ENCODE peak calls at places on chromosomes 3 and 15, in six cellular contexts. One of them, this sample, is unnamed.

GRCh38 chr3:177514341-177515193 is 317.3 kb upstream of the TBL1XR1 start:
- DNase-seq in upper lobe of right lung: no peak
- DNase-seq in chondrocyte: no peak
- DNase-seq in effector CD4-positive, alpha-beta T cell: no peak
- DNase-seq in NCI-H526: no peak
- DNase-seq in non-pigmented ciliary epithelial cell: no peak
- DNase-seq in this sample: no peak

GRCh38 chr3:42515391-42515916 is 13.0 kb downstream of the VIPR1 start:
- DNase-seq in upper lobe of right lung: no peak
- DNase-seq in chondrocyte: no peak
- DNase-seq in effector CD4-positive, alpha-beta T cell: no peak
- DNase-seq in NCI-H526: no peak
- DNase-seq in non-pigmented ciliary epithelial cell: no peak
- DNase-seq in this sample: no peak

GRCh38 chr15:77557178-77557960 is 75.3 kb downstream of the LINGO1 start:
- DNase-seq in upper lobe of right lung: no peak
- DNase-seq in chondrocyte: no peak
- DNase-seq in effector CD4-positive, alpha-beta T cell: no peak
- DNase-seq in NCI-H526: no peak
- DNase-seq in non-pigmented ciliary epithelial cell: no peak
- DNase-seq in this sample: peak

GRCh38 chr3:53016236-53016635 is 29.6 kb downstream of the SFMBT1 start:
- DNase-seq in upper lobe of right lung: no peak
- DNase-seq in chondrocyte: no peak
- DNase-seq in effector CD4-positive, alpha-beta T cell: no peak
- DNase-seq in NCI-H526: no peak
- DNase-seq in non-pigmented ciliary epithelial cell: no peak
- DNase-seq in this sample: no peak

GRCh38 chr3:107938128-107938527 is 152.7 kb downstream of the CD47 start:
- DNase-seq in upper lobe of right lung: no peak
- DNase-seq in chondrocyte: no peak
- DNase-seq in effector CD4-positive, alpha-beta T cell: no peak
- DNase-seq in NCI-H526: peak
- DNase-seq in non-pigmented ciliary epithelial cell: no peak
- DNase-seq in this sample: no peak

GRCh38 chr3:71195492-71195891 is 388.0 kb downstream of the FOXP1 start:
- DNase-seq in upper lobe of right lung: no peak
- DNase-seq in chondrocyte: no peak
- DNase-seq in effector CD4-positive, alpha-beta T cell: no peak
- DNase-seq in NCI-H526: peak
- DNase-seq in non-pigmented ciliary epithelial cell: peak
- DNase-seq in this sample: no peak

GRCh38 chr3:126685041-126685440 is 19.0 kb upstream of the CHCHD6 start:
- DNase-seq in upper lobe of right lung: no peak
- DNase-seq in chondrocyte: no peak
- DNase-seq in effector CD4-positive, alpha-beta T cell: no peak
- DNase-seq in NCI-H526: no peak
- DNase-seq in non-pigmented ciliary epithelial cell: no peak
- DNase-seq in this sample: no peak

GRCh38 chr3:15063656-15064286 is 1.3 kb downstream of the MRPS25 start:
- DNase-seq in upper lobe of right lung: no peak
- DNase-seq in chondrocyte: no peak
- DNase-seq in effector CD4-positive, alpha-beta T cell: no peak
- DNase-seq in NCI-H526: no peak
- DNase-seq in non-pigmented ciliary epithelial cell: no peak
- DNase-seq in this sample: no peak

GRCh38 chr15:68314563-68314962 is 37.0 kb downstream of the FEM1B start:
- DNase-seq in upper lobe of right lung: peak
- DNase-seq in chondrocyte: no peak
- DNase-seq in effector CD4-positive, alpha-beta T cell: no peak
- DNase-seq in NCI-H526: no peak
- DNase-seq in non-pigmented ciliary epithelial cell: no peak
- DNase-seq in this sample: no peak

GRCh38 chr15:73244333-73244732 is 124.4 kb downstream of the HCN4 start:
- DNase-seq in upper lobe of right lung: no peak
- DNase-seq in chondrocyte: no peak
- DNase-seq in effector CD4-positive, alpha-beta T cell: no peak
- DNase-seq in NCI-H526: peak
- DNase-seq in non-pigmented ciliary epithelial cell: no peak
- DNase-seq in this sample: no peak

GRCh38 chr3:8500208-8500961 is 1.2 kb upstream of the LMCD1 start:
- DNase-seq in upper lobe of right lung: no peak
- DNase-seq in chondrocyte: no peak
- DNase-seq in effector CD4-positive, alpha-beta T cell: no peak
- DNase-seq in NCI-H526: peak
- DNase-seq in non-pigmented ciliary epithelial cell: peak
- DNase-seq in this sample: no peak

GRCh38 chr15:29337156-29337959 is 67.7 kb upstream of the NSMCE3 start:
- DNase-seq in upper lobe of right lung: no peak
- DNase-seq in chondrocyte: no peak
- DNase-seq in effector CD4-positive, alpha-beta T cell: no peak
- DNase-seq in NCI-H526: no peak
- DNase-seq in non-pigmented ciliary epithelial cell: no peak
- DNase-seq in this sample: no peak

GRCh38 chr3:152331018-152331541 is 62.4 kb downstream of the MBNL1 start:
- DNase-seq in upper lobe of right lung: no peak
- DNase-seq in chondrocyte: no peak
- DNase-seq in effector CD4-positive, alpha-beta T cell: no peak
- DNase-seq in NCI-H526: no peak
- DNase-seq in non-pigmented ciliary epithelial cell: peak
- DNase-seq in this sample: no peak

GRCh38 chr3:186922790-186923189 is 7.5 kb upstream of the ST6GAL1 start:
- DNase-seq in upper lobe of right lung: no peak
- DNase-seq in chondrocyte: no peak
- DNase-seq in effector CD4-positive, alpha-beta T cell: no peak
- DNase-seq in NCI-H526: no peak
- DNase-seq in non-pigmented ciliary epithelial cell: no peak
- DNase-seq in this sample: no peak

GRCh38 chr15:69781411-69782125 is 316.1 kb downstream of the TLE3 start:
- DNase-seq in upper lobe of right lung: no peak
- DNase-seq in chondrocyte: no peak
- DNase-seq in effector CD4-positive, alpha-beta T cell: no peak
- DNase-seq in NCI-H526: no peak
- DNase-seq in non-pigmented ciliary epithelial cell: no peak
- DNase-seq in this sample: no peak

GRCh38 chr3:34421762-34422161 is 623.3 kb downstream of the PDCD6IP start:
- DNase-seq in upper lobe of right lung: no peak
- DNase-seq in chondrocyte: no peak
- DNase-seq in effector CD4-positive, alpha-beta T cell: no peak
- DNase-seq in NCI-H526: no peak
- DNase-seq in non-pigmented ciliary epithelial cell: no peak
- DNase-seq in this sample: no peak

GRCh38 chr3:73685061-73685460 is 60.3 kb upstream of the PDZRN3 start:
- DNase-seq in upper lobe of right lung: no peak
- DNase-seq in chondrocyte: no peak
- DNase-seq in effector CD4-positive, alpha-beta T cell: no peak
- DNase-seq in NCI-H526: peak
- DNase-seq in non-pigmented ciliary epithelial cell: no peak
- DNase-seq in this sample: no peak

GRCh38 chr3:192892981-192893827 is 24.5 kb downstream of the MB21D2 start:
- DNase-seq in upper lobe of right lung: peak
- DNase-seq in chondrocyte: no peak
- DNase-seq in effector CD4-positive, alpha-beta T cell: peak
- DNase-seq in NCI-H526: no peak
- DNase-seq in non-pigmented ciliary epithelial cell: peak
- DNase-seq in this sample: peak

GRCh38 chr3:9778102-9778501 is 8.4 kb upstream of the CAMK1 start:
- DNase-seq in upper lobe of right lung: no peak
- DNase-seq in chondrocyte: no peak
- DNase-seq in effector CD4-positive, alpha-beta T cell: no peak
- DNase-seq in NCI-H526: no peak
- DNase-seq in non-pigmented ciliary epithelial cell: peak
- DNase-seq in this sample: no peak

GRCh38 chr3:124097362-124098120 is 105.6 kb upstream of the ROPN1 start:
- DNase-seq in upper lobe of right lung: no peak
- DNase-seq in chondrocyte: no peak
- DNase-seq in effector CD4-positive, alpha-beta T cell: no peak
- DNase-seq in NCI-H526: no peak
- DNase-seq in non-pigmented ciliary epithelial cell: no peak
- DNase-seq in this sample: no peak

GRCh38 chr3:134535186-134535974 is 49.5 kb downstream of the CEP63 start:
- DNase-seq in upper lobe of right lung: no peak
- DNase-seq in chondrocyte: no peak
- DNase-seq in effector CD4-positive, alpha-beta T cell: no peak
- DNase-seq in NCI-H526: no peak
- DNase-seq in non-pigmented ciliary epithelial cell: no peak
- DNase-seq in this sample: no peak

GRCh38 chr3:13494463-13495350 is 14.6 kb downstream of the HDAC11 start:
- DNase-seq in upper lobe of right lung: peak
- DNase-seq in chondrocyte: peak
- DNase-seq in effector CD4-positive, alpha-beta T cell: no peak
- DNase-seq in NCI-H526: peak
- DNase-seq in non-pigmented ciliary epithelial cell: no peak
- DNase-seq in this sample: peak

GRCh38 chr3:44983413-44984040 is 7.5 kb downstream of the EXOSC7 start:
- DNase-seq in upper lobe of right lung: no peak
- DNase-seq in chondrocyte: no peak
- DNase-seq in effector CD4-positive, alpha-beta T cell: no peak
- DNase-seq in NCI-H526: no peak
- DNase-seq in non-pigmented ciliary epithelial cell: no peak
- DNase-seq in this sample: no peak

GRCh38 chr15:85583404-85584390 is 203.3 kb downstream of the AKAP13 start:
- DNase-seq in upper lobe of right lung: peak
- DNase-seq in chondrocyte: no peak
- DNase-seq in effector CD4-positive, alpha-beta T cell: peak
- DNase-seq in NCI-H526: no peak
- DNase-seq in non-pigmented ciliary epithelial cell: peak
- DNase-seq in this sample: no peak